ENCODE peak calls at places on chromosomes 5 and 9, in six cellular contexts. J is RPMI8226, F is cardiac fibroblast, I is GOT3, B is amygdala, K is psoas muscle. T is an unnamed sample.

GRCh38 chr5:10278658-10279279 is 28.7 kb downstream of the CCT5 start:
- DNase-seq in J (no peak), F (no peak), I (no peak), B (no peak), K (no peak), T (no peak)

GRCh38 chr5:135269828-135270545 is 129.0 kb downstream of the MACROH2A1 start:
- DNase-seq in J (no peak), F (no peak), I (no peak), B (no peak), K (peak), T (no peak)

GRCh38 chr9:134597041-134597913 is 44.3 kb upstream of the COL5A1 start:
- DNase-seq in J (peak), F (no peak), I (no peak), B (no peak), K (no peak), T (no peak)

GRCh38 chr9:10055886-10056395 is 556.9 kb downstream of the PTPRD start:
- DNase-seq in J (no peak), F (no peak), I (no peak), B (no peak), K (no peak), T (no peak)

GRCh38 chr5:144691936-144692335 is 521.3 kb downstream of the KCTD16 start:
- DNase-seq in J (no peak), F (no peak), I (no peak), B (no peak), K (no peak), T (no peak)

GRCh38 chr5:131488463-131488862 is 146.6 kb downstream of the RAPGEF6 start:
- DNase-seq in J (peak), F (peak), I (no peak), B (no peak), K (no peak), T (no peak)

GRCh38 chr5:76971471-76971870 is 18.6 kb downstream of the CRHBP start:
- DNase-seq in J (no peak), F (no peak), I (no peak), B (no peak), K (no peak), T (no peak)

GRCh38 chr5:171646338-171647042 is 139.1 kb upstream of the SMIM23 start:
- DNase-seq in J (peak), F (no peak), I (no peak), B (no peak), K (no peak), T (no peak)

GRCh38 chr9:130701059-130702022 is 7.8 kb downstream of the EXOSC2 start:
- DNase-seq in J (peak), F (peak), I (no peak), B (peak), K (peak), T (peak)

GRCh38 chr9:1154739-1155138 is 104.6 kb downstream of the DMRT2 start:
- DNase-seq in J (no peak), F (no peak), I (no peak), B (no peak), K (no peak), T (no peak)

GRCh38 chr5:110880413-110880812 is 141.6 kb downstream of the SLC25A46 start:
- DNase-seq in J (no peak), F (peak), I (peak), B (no peak), K (no peak), T (no peak)

GRCh38 chr9:107636596-107637405 is 147.2 kb upstream of the KLF4 start:
- DNase-seq in J (no peak), F (peak), I (no peak), B (no peak), K (no peak), T (no peak)

T was measured in T-helper 9 cell.